ENCODE peak calls at places on chromosomes 13 and 19, in four cellular contexts. One of them, this sample, is unnamed.

GRCh38 chr13:110638253-110638652 is 22.9 kb downstream of the NAXD start:
- DNase-seq in HCT116: no peak
- DNase-seq in AG09319: no peak
- DNase-seq in right lobe of liver: no peak
- DNase-seq in this sample: no peak

GRCh38 chr13:29548722-29549446 is 46.6 kb downstream of the SLC7A1 start:
- DNase-seq in right lobe of liver: no peak
- DNase-seq in HCT116: no peak
- DNase-seq in AG09319: no peak
- DNase-seq in this sample: no peak

GRCh38 chr19:6127716-6128335 is 7.6 kb upstream of the ACSBG2 start:
- DNase-seq in HCT116: no peak
- DNase-seq in right lobe of liver: no peak
- DNase-seq in AG09319: no peak
- DNase-seq in this sample: no peak

GRCh38 chr13:103282571-103283450 is 216.6 kb upstream of the SLC10A2 start:
- DNase-seq in right lobe of liver: no peak
- DNase-seq in AG09319: no peak
- DNase-seq in HCT116: no peak
- DNase-seq in this sample: no peak

GRCh38 chr13:86877449-86877848 is 793.7 kb upstream of the SLITRK5 start:
- DNase-seq in AG09319: no peak
- DNase-seq in right lobe of liver: no peak
- DNase-seq in HCT116: no peak
- DNase-seq in this sample: no peak

GRCh38 chr13:107459430-107459829 is 755.9 kb downstream of the LIG4 start:
- DNase-seq in AG09319: no peak
- DNase-seq in right lobe of liver: no peak
- DNase-seq in HCT116: no peak
- DNase-seq in this sample: no peak

GRCh38 chr13:95382411-95382810 is 81.2 kb upstream of the ABCC4 start:
- DNase-seq in right lobe of liver: no peak
- DNase-seq in AG09319: no peak
- DNase-seq in HCT116: no peak
- DNase-seq in this sample: no peak

GRCh38 chr13:113881614-113882265 is 17.9 kb upstream of the GAS6 start:
- DNase-seq in HCT116: no peak
- DNase-seq in right lobe of liver: no peak
- DNase-seq in AG09319: no peak
- DNase-seq in this sample: no peak

GRCh38 chr13:94389544-94390351 is 89.7 kb downstream of the DCT start:
- DNase-seq in HCT116: no peak
- DNase-seq in AG09319: no peak
- DNase-seq in right lobe of liver: no peak
- DNase-seq in this sample: no peak

GRCh38 chr13:72570019-72570418 is 157.4 kb downstream of the MZT1 start:
- DNase-seq in AG09319: no peak
- DNase-seq in HCT116: no peak
- DNase-seq in right lobe of liver: no peak
- DNase-seq in this sample: no peak

GRCh38 chr19:50244695-50245094 is 41.3 kb downstream of the MYH14 start:
- DNase-seq in HCT116: no peak
- DNase-seq in AG09319: no peak
- DNase-seq in right lobe of liver: no peak
- DNase-seq in this sample: no peak

GRCh38 chr19:13029893-13030292 is 34.6 kb downstream of the NFIX start:
- DNase-seq in AG09319: no peak
- DNase-seq in HCT116: no peak
- DNase-seq in right lobe of liver: no peak
- DNase-seq in this sample: no peak

GRCh38 chr13:106263801-106264200 is 271.7 kb downstream of the EFNB2 start:
- DNase-seq in right lobe of liver: no peak
- DNase-seq in HCT116: no peak
- DNase-seq in AG09319: no peak
- DNase-seq in this sample: no peak

GRCh38 chr13:110215606-110216005 is 91.4 kb downstream of the COL4A1 start:
- DNase-seq in HCT116: no peak
- DNase-seq in right lobe of liver: no peak
- DNase-seq in AG09319: no peak
- DNase-seq in this sample: no peak

GRCh38 chr19:18501832-18502231 is 20.0 kb downstream of the ELL start:
- DNase-seq in HCT116: no peak
- DNase-seq in right lobe of liver: peak; percentile 78
- DNase-seq in AG09319: no peak
- DNase-seq in this sample: no peak

GRCh38 chr13:44425041-44425814 is 51.6 kb downstream of the SERP2 start:
- DNase-seq in right lobe of liver: no peak
- DNase-seq in AG09319: no peak
- DNase-seq in HCT116: no peak
- DNase-seq in this sample: no peak

GRCh38 chr19:19568802-19569756 is 31.0 kb downstream of the CILP2 start:
- DNase-seq in right lobe of liver: no peak
- DNase-seq in AG09319: no peak
- DNase-seq in HCT116: no peak
- DNase-seq in this sample: no peak

GRCh38 chr13:92807343-92807742 is 419.3 kb upstream of the GPC6 start:
- DNase-seq in HCT116: no peak
- DNase-seq in AG09319: no peak
- DNase-seq in right lobe of liver: no peak
- DNase-seq in this sample: no peak

GRCh38 chr13:102089177-102089576 is 312.7 kb downstream of the FGF14 start:
- DNase-seq in HCT116: no peak
- DNase-seq in right lobe of liver: no peak
- DNase-seq in AG09319: no peak
- DNase-seq in this sample: no peak

GRCh38 chr13:58949646-58950045 is 1214.1 kb downstream of the DIAPH3 start:
- DNase-seq in right lobe of liver: no peak
- DNase-seq in AG09319: no peak
- DNase-seq in HCT116: no peak
- DNase-seq in this sample: no peak

GRCh38 chr13:36173923-36174322 is 40.4 kb downstream of the SOHLH2 start:
- DNase-seq in HCT116: no peak
- DNase-seq in right lobe of liver: no peak
- DNase-seq in AG09319: no peak
- DNase-seq in this sample: no peak

GRCh38 chr19:993361-993830 is 6.8 kb upstream of the GRIN3B start:
- DNase-seq in HCT116: no peak
- DNase-seq in AG09319: no peak
- DNase-seq in right lobe of liver: peak; percentile 90
- DNase-seq in this sample: peak; percentile 81

GRCh38 chr19:10269333-10270179 is 1.4 kb upstream of the ICAM1 start:
- DNase-seq in right lobe of liver: peak; percentile 91
- DNase-seq in AG09319: no peak
- DNase-seq in HCT116: peak; percentile 47
- DNase-seq in this sample: no peak

GRCh38 chr19:5926641-5927438 is 12.8 kb downstream of the CAPS start:
- DNase-seq in HCT116: no peak
- DNase-seq in right lobe of liver: no peak
- DNase-seq in AG09319: peak; percentile 94
- DNase-seq in this sample: no peak

GRCh38 chr19:44752816-44753618 is 4.5 kb downstream of the BCL3 start:
- DNase-seq in AG09319: peak; percentile 92
- DNase-seq in right lobe of liver: peak; percentile 97
- DNase-seq in HCT116: no peak
- DNase-seq in this sample: no peak

GRCh38 chr13:37446503-37446902 is 152.1 kb downstream of the POSTN start:
- DNase-seq in AG09319: peak; percentile 76
- DNase-seq in HCT116: no peak
- DNase-seq in right lobe of liver: no peak
- DNase-seq in this sample: no peak

GRCh38 chr13:52892925-52893324 is 44.5 kb upstream of the PCDH8 start:
- DNase-seq in HCT116: no peak
- DNase-seq in right lobe of liver: no peak
- DNase-seq in AG09319: no peak
- DNase-seq in this sample: no peak

GRCh38 chr13:112174476-112175110 is 107.6 kb downstream of the SOX1 start:
- DNase-seq in right lobe of liver: no peak
- DNase-seq in AG09319: no peak
- DNase-seq in HCT116: no peak
- DNase-seq in this sample: no peak

GRCh38 chr13:65188691-65189090 is 2041.4 kb downstream of the PCDH9 start:
- DNase-seq in right lobe of liver: no peak
- DNase-seq in HCT116: no peak
- DNase-seq in AG09319: no peak
- DNase-seq in this sample: no peak

GRCh38 chr13:102610296-102610895 is 13.6 kb downstream of the TPP2 start:
- DNase-seq in AG09319: no peak
- DNase-seq in right lobe of liver: no peak
- DNase-seq in HCT116: no peak
- DNase-seq in this sample: no peak

GRCh38 chr13:75596657-75597182 is 39.4 kb upstream of the LMO7 start:
- DNase-seq in right lobe of liver: no peak
- DNase-seq in AG09319: no peak
- DNase-seq in HCT116: no peak
- DNase-seq in this sample: no peak

GRCh38 chr13:32811297-32811800 is 204.9 kb upstream of the KL start:
- DNase-seq in right lobe of liver: no peak
- DNase-seq in HCT116: no peak
- DNase-seq in AG09319: peak; percentile 60
- DNase-seq in this sample: peak; percentile 46

GRCh38 chr19:51514866-51515481 is 13.4 kb upstream of the SIGLEC12 start:
- DNase-seq in right lobe of liver: no peak
- DNase-seq in HCT116: peak; percentile 47
- DNase-seq in AG09319: peak; percentile 10
- DNase-seq in this sample: no peak

GRCh38 chr13:44331912-44332840 is 41.4 kb upstream of the SERP2 start:
- DNase-seq in right lobe of liver: no peak
- DNase-seq in HCT116: no peak
- DNase-seq in AG09319: no peak
- DNase-seq in this sample: no peak

GRCh38 chr13:41263261-41263971 is at the start of gene MTRF1:
- DNase-seq in AG09319: peak; percentile 23
- DNase-seq in HCT116: peak; percentile 57
- DNase-seq in right lobe of liver: peak; percentile 86
- DNase-seq in this sample: no peak

GRCh38 chr19:42683917-42684513 is 56.3 kb downstream of the PSG3 start:
- DNase-seq in right lobe of liver: no peak
- DNase-seq in HCT116: peak; percentile 28
- DNase-seq in AG09319: no peak
- DNase-seq in this sample: no peak

GRCh38 chr19:27971071-27971470 is 1241.9 kb downstream of the UQCRFS1 start:
- DNase-seq in HCT116: no peak
- DNase-seq in AG09319: no peak
- DNase-seq in right lobe of liver: no peak
- DNase-seq in this sample: no peak

DNA sequence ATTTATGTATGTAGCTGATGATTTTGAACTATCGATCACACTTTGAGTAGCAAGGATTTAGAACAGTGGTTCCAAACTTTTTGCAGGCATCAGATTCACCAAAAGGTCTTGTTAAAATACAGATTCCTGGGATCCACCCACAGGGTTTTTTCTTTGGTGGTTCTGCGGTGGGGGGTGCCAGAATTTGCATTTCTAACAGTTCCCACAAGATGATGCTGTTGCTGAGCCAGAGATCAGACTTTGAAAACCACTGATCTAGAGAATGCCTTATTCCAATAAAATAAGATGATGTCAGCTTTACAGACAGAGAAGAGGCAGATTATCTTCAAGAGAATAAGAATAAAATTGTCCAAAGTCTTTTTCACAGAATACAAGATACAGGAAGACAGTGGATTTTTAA is 80.9 kb upstream of the SHISA2 start:
- DNase-seq in AG09319: no peak
- DNase-seq in right lobe of liver: no peak
- DNase-seq in HCT116: no peak
- DNase-seq in this sample: no peak
- TF ChIP-seq CTCF in AG09319: peak; percentile 16
- TF ChIP-seq CTCF in right lobe of liver: no peak
- TF ChIP-seq CTCF in HCT116: peak; percentile 48
- TF ChIP-seq CTCF in this sample: peak; percentile 53

DNA sequence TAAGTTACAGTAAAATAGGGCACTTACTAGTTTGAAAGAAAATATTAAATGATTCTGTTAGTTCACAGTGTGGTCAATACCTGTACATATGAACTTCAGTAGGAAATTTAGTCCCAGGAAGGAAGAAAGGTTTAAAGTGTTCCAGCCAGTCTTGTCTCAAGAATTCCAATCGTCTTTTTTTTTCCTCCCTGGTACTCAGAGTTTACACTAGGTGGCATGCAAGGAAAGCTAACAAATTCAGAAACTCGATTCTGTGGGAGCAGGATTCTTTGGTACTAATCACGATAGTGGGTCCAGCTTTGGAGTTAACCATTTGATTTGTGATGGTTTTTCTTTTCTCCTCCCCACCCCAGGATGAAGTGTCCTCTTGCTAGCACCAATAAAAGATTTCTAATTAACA is 43.6 kb downstream of the POLR1D start:
- DNase-seq in HCT116: no peak
- DNase-seq in AG09319: no peak
- DNase-seq in right lobe of liver: no peak
- DNase-seq in this sample: no peak
- TF ChIP-seq CTCF in HCT116: peak; percentile 27
- TF ChIP-seq CTCF in AG09319: peak; percentile 14
- TF ChIP-seq CTCF in right lobe of liver: no peak
- TF ChIP-seq CTCF in this sample: peak; percentile 50

GRCh38 chr13:67374391-67374790 is 144.3 kb upstream of the PCDH9 start:
- DNase-seq in HCT116: no peak
- DNase-seq in AG09319: no peak
- DNase-seq in right lobe of liver: no peak
- DNase-seq in this sample: no peak
- TF ChIP-seq CTCF in HCT116: no peak
- TF ChIP-seq CTCF in AG09319: no peak
- TF ChIP-seq CTCF in right lobe of liver: no peak
- TF ChIP-seq CTCF in this sample: no peak

GRCh38 chr13:20401586-20401957 is 124.1 kb downstream of the CRYL1 start:
- DNase-seq in AG09319: no peak
- DNase-seq in HCT116: no peak
- DNase-seq in right lobe of liver: no peak
- DNase-seq in this sample: no peak
- TF ChIP-seq CTCF in AG09319: no peak
- TF ChIP-seq CTCF in HCT116: no peak
- TF ChIP-seq CTCF in right lobe of liver: no peak
- TF ChIP-seq CTCF in this sample: no peak

DNA sequence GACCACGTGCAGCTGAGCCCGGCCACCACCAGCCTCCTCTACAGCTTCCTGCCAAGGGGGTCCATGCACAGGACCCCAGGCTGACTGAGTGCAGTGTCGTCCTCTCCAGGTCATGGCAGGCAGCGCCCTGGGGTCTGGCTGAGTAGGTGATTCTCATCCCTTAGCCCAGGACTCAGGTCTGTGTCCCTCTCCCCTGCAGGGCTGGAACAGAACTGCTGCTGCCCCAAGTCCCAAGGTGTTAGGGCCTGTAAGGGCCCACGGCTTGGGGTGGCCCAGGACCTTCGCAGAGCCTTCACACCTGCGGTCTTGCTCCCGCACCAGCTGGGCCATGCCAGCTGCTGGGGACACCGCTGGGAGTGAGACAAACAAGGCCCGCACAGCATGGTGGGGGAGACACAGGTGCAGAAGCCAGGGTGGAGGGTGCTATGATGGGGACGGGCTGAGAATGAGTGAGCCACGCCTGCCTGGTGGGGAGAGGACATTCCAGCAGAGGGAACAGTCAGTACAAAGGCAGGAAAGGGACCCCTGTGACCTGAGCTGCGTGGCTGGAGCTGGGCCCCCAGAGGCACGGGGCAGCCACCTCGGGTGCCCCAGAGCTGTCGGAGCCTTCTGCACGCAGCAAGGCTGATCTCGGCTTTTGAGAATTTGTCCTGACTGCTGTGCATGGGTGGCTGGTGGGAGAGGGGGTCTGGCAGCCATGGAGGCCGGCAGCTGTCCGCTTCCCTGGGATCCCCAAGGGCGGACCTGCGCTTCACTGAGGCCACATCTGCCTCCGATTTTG is 11.9 kb downstream of the PLEKHF1 start:
- DNase-seq in AG09319: no peak
- DNase-seq in right lobe of liver: no peak
- DNase-seq in HCT116: no peak
- DNase-seq in this sample: no peak
- TF ChIP-seq CTCF in AG09319: no peak
- TF ChIP-seq CTCF in right lobe of liver: peak; percentile 29
- TF ChIP-seq CTCF in HCT116: no peak
- TF ChIP-seq CTCF in this sample: no peak

This sample was measured in chondrocyte.